ENCODE peak calls at places on chromosomes 7 and 10, in four cellular contexts. C is IMR-90, Z is sigmoid colon, J is cardiac muscle cell. A is an unnamed sample.

GRCh38 chr7:66779669-66780408 is 39.3 kb downstream of the RABGEF1 start:
- DNase-seq in C (peak), Z (no peak), J (no peak), A (peak)

GRCh38 chr10:114245128-114245791 is 6.2 kb downstream of the VWA2 start:
- DNase-seq in Z (no peak), C (no peak), J (no peak), A (no peak)

GRCh38 chr7:28818996-28819395 is 139.1 kb downstream of the TRIL start:
- DNase-seq in Z (no peak), C (no peak), J (no peak), A (no peak)

GRCh38 chr7:95365151-95365550 is 31.0 kb downstream of the PON3 start:
- DNase-seq in J (no peak), Z (no peak), C (no peak), A (peak)

GRCh38 chr10:33621143-33621542 is 286.7 kb upstream of the NRP1 start:
- DNase-seq in C (no peak), Z (no peak), J (no peak), A (no peak)

GRCh38 chr10:19921300-19922140 is 105.3 kb downstream of the PLXDC2 start:
- DNase-seq in J (no peak), Z (no peak), C (peak), A (peak)

GRCh38 chr10:15351099-15351820 is 19.8 kb downstream of the FAM171A1 start:
- DNase-seq in Z (no peak), C (no peak), J (no peak), A (no peak)

GRCh38 chr10:34319197-34319846 is 495.8 kb downstream of the PARD3 start:
- DNase-seq in C (peak), J (peak), Z (no peak), A (peak)

GRCh38 chr7:118843456-118843855 is 619.0 kb downstream of the ANKRD7 start:
- DNase-seq in C (no peak), Z (no peak), J (no peak), A (no peak)

GRCh38 chr10:45201271-45201670 is 114.1 kb downstream of the OR13A1 start:
- DNase-seq in C (no peak), J (no peak), Z (no peak), A (no peak)

GRCh38 chr7:1706721-1707613 is 36.9 kb downstream of the ELFN1 start:
- DNase-seq in Z (no peak), C (no peak), J (no peak), A (no peak)

GRCh38 chr7:132500727-132501410 is 75.4 kb downstream of the PLXNA4 start:
- DNase-seq in Z (peak), J (peak), C (no peak), A (peak)
- TF ChIP-seq CTCF in Z (peak), J (peak), C (no peak), A (peak)

DNA sequence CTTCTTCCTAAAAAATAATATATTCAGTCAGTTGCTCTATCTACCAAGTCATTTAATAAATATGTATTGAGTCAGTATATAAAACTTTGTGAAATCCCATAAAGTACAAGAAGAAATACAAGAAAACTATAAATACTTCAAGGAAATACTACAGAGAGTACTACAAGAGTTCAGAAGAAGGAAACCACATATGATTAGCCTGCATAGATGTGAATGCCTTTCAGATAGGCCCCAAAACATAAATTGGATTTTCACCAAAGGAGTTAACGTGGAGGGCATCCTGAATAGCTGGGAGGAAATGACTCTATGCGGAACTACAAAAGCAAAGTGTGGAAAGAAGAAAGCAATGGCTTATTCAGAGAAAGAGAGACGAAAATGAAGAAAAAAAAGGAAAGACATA is 120.1 kb downstream of the LRRN3 start:
- DNase-seq in J (no peak), Z (no peak), C (peak), A (peak)
- H3K4me3 ChIP-seq in J (no peak), Z (no peak), C (no peak), A (no peak)

GRCh38 chr10:97099868-97100267 is 85.9 kb downstream of the SLIT1 start:
- DNase-seq in J (no peak), Z (no peak), C (no peak), A (no peak)

GRCh38 chr10:97100657-97101056 is 85.1 kb downstream of the SLIT1 start:
- DNase-seq in J (no peak), Z (no peak), C (no peak), A (no peak)

GRCh38 chr10:97101166-97101940 is 84.4 kb downstream of the SLIT1 start:
- DNase-seq in J (no peak), Z (no peak), C (no peak), A (no peak)

GRCh38 chr10:97097154-97097490 is 88.6 kb downstream of the SLIT1 start:
- DNase-seq in C (no peak), Z (no peak), J (no peak), A (no peak)

DNA sequence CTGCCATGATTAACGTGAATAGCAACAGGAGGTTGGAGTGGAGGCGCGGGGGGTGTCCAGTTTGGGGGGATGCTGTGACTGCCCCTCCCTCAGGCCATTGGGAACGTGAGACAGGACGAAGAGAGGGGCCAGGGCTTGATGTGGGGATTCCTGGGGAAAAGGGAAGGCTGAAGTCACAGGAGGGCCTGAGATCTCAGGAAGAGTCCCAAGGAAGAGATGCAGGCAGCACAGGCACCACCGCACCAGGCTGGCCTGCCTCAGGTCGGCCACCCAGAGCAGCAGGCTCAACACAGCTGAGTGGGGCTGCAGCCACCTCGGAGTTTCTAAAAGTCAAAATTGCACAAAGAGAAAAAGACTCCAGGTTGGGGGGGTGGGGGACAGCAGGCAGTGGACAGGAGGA is 86.7 kb downstream of the SLIT1 start:
- DNase-seq in Z (no peak), C (no peak), J (no peak), A (no peak)
- TF ChIP-seq CTCF in Z (no peak), C (no peak), J (no peak), A (no peak)

DNA sequence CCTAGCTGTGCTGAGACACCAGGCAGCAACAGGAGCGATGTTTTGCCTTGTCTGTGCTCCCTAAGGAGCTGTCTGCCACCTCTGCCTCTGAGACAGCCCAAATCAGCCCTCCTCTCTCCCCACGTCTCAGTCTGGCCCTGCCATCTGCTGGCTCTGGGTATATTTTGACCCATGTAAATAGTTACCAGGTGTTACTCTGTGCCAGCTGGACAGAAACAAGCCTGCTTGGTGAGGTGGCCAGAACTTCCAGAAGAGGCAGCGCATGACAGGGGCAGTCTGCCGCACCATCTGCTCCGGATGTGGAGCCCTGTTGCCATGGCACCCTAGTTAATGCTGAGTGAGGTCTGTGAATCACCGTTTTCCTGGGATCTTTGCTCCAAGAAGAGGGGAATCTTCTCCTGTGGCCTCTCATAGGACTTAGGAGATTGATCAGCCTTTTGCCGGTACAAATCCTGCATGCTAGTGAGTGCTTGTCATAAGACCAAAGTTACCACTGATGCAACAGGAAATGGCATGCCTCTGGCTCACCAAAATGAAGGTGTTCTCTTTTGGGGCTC is 31.8 kb downstream of the GSTO2 start:
- DNase-seq in Z (peak), J (no peak), C (peak), A (peak)
- H3K4me3 ChIP-seq in Z (no peak), J (no peak), C (no peak), A (peak)

DNA sequence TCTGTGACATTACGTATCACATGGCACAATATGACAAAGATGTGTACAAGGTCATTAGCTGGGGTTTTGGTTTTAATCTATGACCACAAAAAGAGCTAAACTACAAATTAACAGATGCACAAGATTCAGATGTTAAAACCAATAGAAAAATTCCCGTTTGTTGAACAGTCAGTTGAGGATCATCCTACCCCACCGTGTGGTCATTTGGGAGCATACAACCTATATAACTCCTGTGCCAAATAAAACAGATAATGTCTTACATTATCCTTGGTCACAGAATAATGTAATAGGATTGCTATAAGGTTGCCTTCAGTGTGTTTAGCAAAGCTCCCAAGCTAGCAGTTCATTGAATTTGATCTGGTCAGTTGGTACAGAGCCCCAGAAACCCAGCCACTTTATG is 28.2 kb downstream of the ASNS start:
- DNase-seq in J (no peak), Z (no peak), C (peak), A (peak)
- TF ChIP-seq CTCF in J (no peak), Z (no peak), C (no peak), A (peak)